ENCODE peak calls at places on chromosomes 3 and 15, in ten cellular contexts. D is right cardiac atrium, C is GM23248, S is mesenchymal stem cell, M is fibroblast of lung, Z is foreskin keratinocyte, I is mammary epithelial cell, R is hepatocyte, V is OCI-LY7, H is BE2C. E is an unnamed sample.
A peak's percentile ranks its signal among the peaks of the same experiment; 100 is the strongest.

GRCh38 chr3:135736740-135737139 is 228.8 kb upstream of the PPP2R3A start:
- DNase-seq in D (no peak), C (peak; percentile 29), S (no peak), M (peak; percentile 8), Z (no peak), I (peak; percentile 30), R (no peak), V (peak; percentile 37), H (peak; percentile 47), E (no peak)

GRCh38 chr3:177905173-177905894 is 630.9 kb upstream of the KCNMB2 start:
- DNase-seq in D (no peak), C (peak; percentile 76), S (peak; percentile 69), M (peak; percentile 99), Z (no peak), I (peak; percentile 42), R (no peak), V (no peak), H (no peak), E (peak; percentile 63)

GRCh38 chr3:189771842-189772494 is 140.8 kb downstream of the TP63 start:
- DNase-seq in D (no peak), C (no peak), S (peak; percentile 79), M (peak; percentile 29), Z (no peak), I (no peak), R (no peak), V (no peak), H (no peak), E (no peak)

GRCh38 chr3:109224333-109224732 is 87.8 kb downstream of the C3orf85 start:
- DNase-seq in D (no peak), C (no peak), S (no peak), M (no peak), Z (no peak), I (no peak), R (peak; percentile 52), V (no peak), H (no peak), E (no peak)

GRCh38 chr3:54900954-54901591 is 26.8 kb downstream of the LRTM1 start:
- DNase-seq in D (no peak), C (peak; percentile 34), S (peak; percentile 30), M (peak; percentile 58), Z (no peak), I (no peak), R (no peak), V (no peak), H (no peak), E (no peak)

GRCh38 chr15:66765478-66766281 is 63.6 kb downstream of the SMAD6 start:
- DNase-seq in D (no peak), C (peak; percentile 73), S (peak; percentile 68), M (peak; percentile 77), Z (peak; percentile 75), I (peak; percentile 86), R (peak; percentile 89), V (no peak), H (peak; percentile 59), E (peak; percentile 95)

GRCh38 chr3:57112206-57112605 is 51.7 kb downstream of the SPATA12 start:
- DNase-seq in D (no peak), C (no peak), S (peak; percentile 22), M (no peak), Z (no peak), I (no peak), R (no peak), V (peak; percentile 28), H (no peak), E (no peak)

GRCh38 chr3:41327718-41328117 is 128.4 kb downstream of the CTNNB1 start:
- DNase-seq in D (no peak), C (no peak), S (peak; percentile 54), M (peak; percentile 55), Z (peak; percentile 46), I (peak; percentile 52), R (peak; percentile 51), V (no peak), H (no peak), E (no peak)

GRCh38 chr3:141877911-141878310 is 1.5 kb downstream of the ATP1B3 start:
- DNase-seq in D (no peak), C (peak; percentile 70), S (peak; percentile 52), M (peak; percentile 44), Z (no peak), I (peak; percentile 24), R (peak; percentile 37), V (peak; percentile 64), H (no peak), E (no peak)

GRCh38 chr15:71366926-71367325 is 251.7 kb downstream of the THSD4 start:
- DNase-seq in D (no peak), C (peak; percentile 34), S (no peak), M (no peak), Z (no peak), I (no peak), R (no peak), V (no peak), H (no peak), E (no peak)

GRCh38 chr3:38438421-38438820 is 15.3 kb upstream of the ACVR2B start:
- DNase-seq in D (no peak), C (peak; percentile 46), S (no peak), M (peak; percentile 66), Z (no peak), I (peak; percentile 77), R (no peak), V (no peak), H (no peak), E (no peak)

GRCh38 chr15:72155021-72155621 is 36.9 kb downstream of the SENP8 start:
- DNase-seq in D (peak; percentile 85), C (peak; percentile 39), S (peak; percentile 11), M (peak; percentile 42), Z (peak; percentile 61), I (peak; percentile 85), R (peak; percentile 64), V (no peak), H (peak; percentile 56), E (peak; percentile 68)

GRCh38 chr3:37492977-37493471 is 318.6 kb upstream of the LRRFIP2 start:
- DNase-seq in D (no peak), C (peak; percentile 80), S (peak; percentile 29), M (no peak), Z (no peak), I (peak; percentile 35), R (no peak), V (no peak), H (peak; percentile 58), E (peak; percentile 51)

GRCh38 chr3:120726784-120727183 is 15.5 kb downstream of the RABL3 start:
- DNase-seq in D (no peak), C (peak; percentile 40), S (no peak), M (peak; percentile 25), Z (no peak), I (no peak), R (no peak), V (no peak), H (no peak), E (peak; percentile 20)

GRCh38 chr3:171192176-171192854 is 165.8 kb upstream of the SLC2A2 start:
- DNase-seq in D (no peak), C (peak; percentile 77), S (peak; percentile 85), M (peak; percentile 99), Z (peak; percentile 72), I (peak; percentile 86), R (no peak), V (no peak), H (peak; percentile 55), E (peak; percentile 58)

GRCh38 chr3:41265011-41265545 is 65.8 kb downstream of the CTNNB1 start:
- DNase-seq in D (no peak), C (peak; percentile 57), S (peak; percentile 37), M (peak; percentile 75), Z (no peak), I (no peak), R (no peak), V (no peak), H (no peak), E (peak; percentile 70)

GRCh38 chr3:133853063-133853924 is 42.4 kb downstream of the RAB6B start:
- DNase-seq in D (no peak), C (no peak), S (no peak), M (no peak), Z (no peak), I (no peak), R (no peak), V (no peak), H (no peak), E (no peak)
- H3K4me1 ChIP-seq in D (peaks cover 6% of the 10 kb centered on the region), C (no peaks in the 10 kb centered on the region), S (no peaks in the 10 kb centered on the region), M (no peaks in the 10 kb centered on the region), Z (no peaks in the 10 kb centered on the region), I (no peaks in the 10 kb centered on the region), R (no peaks in the 10 kb centered on the region), V (no peaks in the 10 kb centered on the region), H (no peaks in the 10 kb centered on the region), E (no peaks in the 10 kb centered on the region)

DNA sequence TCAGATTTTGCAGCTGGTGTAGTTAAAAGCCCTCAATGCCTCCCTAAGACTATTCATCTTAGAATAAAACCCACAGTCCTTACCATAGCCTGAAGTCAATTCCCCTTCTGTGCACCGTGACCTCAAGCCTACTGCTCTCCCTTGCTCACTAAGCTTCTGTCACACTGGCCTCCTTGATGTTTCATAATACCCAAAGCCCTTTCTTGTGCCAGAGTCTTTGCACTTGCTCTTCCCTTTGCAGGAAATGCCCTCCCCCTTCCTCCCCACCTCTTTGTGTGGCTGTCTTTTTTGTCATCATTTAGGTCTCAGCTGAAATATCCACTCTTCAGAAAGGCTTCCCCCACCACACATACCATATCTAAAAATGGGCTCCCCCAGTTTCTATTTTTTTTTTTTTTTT is 4.2 kb upstream of the PLEKHO2 start:
- DNase-seq in D (no peak), C (no peak), S (no peak), M (no peak), Z (no peak), I (no peak), R (no peak), V (no peak), H (no peak), E (no peak)
- H3K4me1 ChIP-seq in D (peaks cover 4% of the 10 kb centered on the region), C (peaks cover 6% of the 10 kb centered on the region), S (peaks cover 9% of the 10 kb centered on the region), M (peaks cover 6% of the 10 kb centered on the region), Z (no peaks in the 10 kb centered on the region), I (peaks cover 6% of the 10 kb centered on the region), R (peaks cover 4% of the 10 kb centered on the region), V (peaks cover 39% of the 10 kb centered on the region), H (no peaks in the 10 kb centered on the region), E (peaks cover 8% of the 10 kb centered on the region)

GRCh38 chr3:137766069-137766960 is 2.2 kb downstream of the SOX14 start:
- DNase-seq in D (no peak), C (no peak), S (no peak), M (no peak), Z (no peak), I (no peak), R (no peak), V (no peak), H (no peak), E (no peak)
- H3K4me1 ChIP-seq in D (peaks cover 2% of the 10 kb centered on the region), C (no peaks in the 10 kb centered on the region), S (peaks cover 32% of the 10 kb centered on the region), M (no peaks in the 10 kb centered on the region), Z (no peaks in the 10 kb centered on the region), I (peaks cover 12% of the 10 kb centered on the region), R (peaks cover 31% of the 10 kb centered on the region), V (no peaks in the 10 kb centered on the region), H (no peaks in the 10 kb centered on the region), E (no peaks in the 10 kb centered on the region)

GRCh38 chr3:69091389-69092029 is 6.8 kb downstream of the ARL6IP5 start:
- DNase-seq in D (no peak), C (no peak), S (no peak), M (no peak), Z (no peak), I (no peak), R (no peak), V (no peak), H (no peak), E (no peak)
- H3K4me1 ChIP-seq in D (peaks cover 20% of the 10 kb centered on the region), C (peaks cover 56% of the 10 kb centered on the region), S (peaks cover 26% of the 10 kb centered on the region), M (peaks cover 48% of the 10 kb centered on the region), Z (peaks cover 53% of the 10 kb centered on the region), I (peaks cover 71% of the 10 kb centered on the region), R (peaks cover 30% of the 10 kb centered on the region), V (peaks cover 44% of the 10 kb centered on the region), H (no peaks in the 10 kb centered on the region), E (peaks cover 94% of the 10 kb centered on the region)

DNA sequence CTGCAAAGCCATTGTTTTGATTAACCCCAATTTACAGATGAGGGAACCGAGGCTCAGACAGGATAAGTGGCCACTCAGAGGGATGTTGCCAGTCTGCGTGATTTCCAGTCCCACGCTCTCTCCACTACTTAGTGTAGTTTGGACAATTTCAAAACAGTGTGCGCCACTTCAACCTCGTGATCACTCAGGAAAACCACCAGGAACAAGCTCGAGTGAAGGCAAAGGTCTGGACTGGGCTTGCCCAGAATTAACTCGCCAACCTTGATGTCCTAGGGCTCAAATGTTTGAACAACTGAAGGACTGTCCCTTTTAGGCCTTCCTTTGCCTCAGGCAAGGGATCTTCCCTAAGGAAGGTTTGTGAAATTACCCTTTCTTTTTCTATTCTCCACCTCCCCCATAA is 124.2 kb upstream of the LMOD3 start:
- DNase-seq in D (no peak), C (no peak), S (no peak), M (no peak), Z (no peak), I (no peak), R (no peak), V (no peak), H (no peak), E (no peak)
- H3K4me1 ChIP-seq in D (peaks cover 3% of the 10 kb centered on the region), C (peaks cover 9% of the 10 kb centered on the region), S (peaks cover 17% of the 10 kb centered on the region), M (peaks cover 2% of the 10 kb centered on the region), Z (peaks cover 4% of the 10 kb centered on the region), I (no peaks in the 10 kb centered on the region), R (peaks cover 26% of the 10 kb centered on the region), V (no peaks in the 10 kb centered on the region), H (no peaks in the 10 kb centered on the region), E (peaks cover 16% of the 10 kb centered on the region)